ENCODE peak calls at places on chromosome 10, in four cellular contexts. M is HepG2, L is HCT116, X is K562. J is an unnamed sample.

GRCh38 chr10:14926061-14926470 is 27.8 kb downstream of the DCLRE1C start:
- DNase-seq in M (no peak), L (no peak), X (no peak), J (no peak)

GRCh38 chr10:74869635-74870034 is 43.2 kb downstream of the KAT6B start:
- DNase-seq in M (no peak), L (no peak), X (no peak), J (no peak)

GRCh38 chr10:71076473-71077142 is 135.8 kb upstream of the UNC5B start:
- DNase-seq in M (no peak), L (no peak), X (no peak), J (peak)

GRCh38 chr10:93034426-93034825 is 26.2 kb upstream of the CYP26C1 start:
- DNase-seq in M (no peak), L (no peak), X (no peak), J (no peak)

GRCh38 chr10:97153276-97153850 is 32.4 kb downstream of the SLIT1 start:
- DNase-seq in M (no peak), L (no peak), X (no peak), J (peak)

GRCh38 chr10:34506773-34507172 is 308.3 kb downstream of the PARD3 start:
- DNase-seq in M (no peak), L (no peak), X (no peak), J (no peak)

GRCh38 chr10:99775850-99776249 is 6.6 kb upstream of the ABCC2 start:
- DNase-seq in M (peak), L (peak), X (no peak), J (peak)

GRCh38 chr10:63641799-63642198 is 120.6 kb downstream of the REEP3 start:
- DNase-seq in M (no peak), L (no peak), X (no peak), J (no peak)

GRCh38 chr10:71080381-71081228 is 131.8 kb upstream of the UNC5B start:
- DNase-seq in M (no peak), L (no peak), X (no peak), J (no peak)

GRCh38 chr10:71795248-71795647 is 21.9 kb upstream of the VSIR start:
- DNase-seq in M (no peak), L (no peak), X (peak), J (no peak)

GRCh38 chr10:105691811-105692210 is 1050.7 kb downstream of the SORCS3 start:
- DNase-seq in M (no peak), L (peak), X (no peak), J (peak)

GRCh38 chr10:114680557-114681117 is 22.6 kb upstream of the ABLIM1 start:
- DNase-seq in M (no peak), L (no peak), X (no peak), J (no peak)

GRCh38 chr10:88800152-88801125 is 2.1 kb upstream of the LIPM start:
- DNase-seq in M (no peak), L (no peak), X (no peak), J (no peak)

GRCh38 chr10:11035318-11035920 is 17.7 kb downstream of the CELF2 start:
- DNase-seq in M (no peak), L (no peak), X (no peak), J (no peak)

GRCh38 chr10:30455816-30456215 is 21.8 kb downstream of the MAP3K8 start:
- DNase-seq in M (no peak), L (no peak), X (no peak), J (no peak)

GRCh38 chr10:132036153-132036886 is 29.4 kb upstream of the JAKMIP3 start:
- DNase-seq in M (no peak), L (no peak), X (no peak), J (peak)
- TF ChIP-seq ELF1 in M (no peak), L (no peak), X (no peak), J (no peak)

DNA sequence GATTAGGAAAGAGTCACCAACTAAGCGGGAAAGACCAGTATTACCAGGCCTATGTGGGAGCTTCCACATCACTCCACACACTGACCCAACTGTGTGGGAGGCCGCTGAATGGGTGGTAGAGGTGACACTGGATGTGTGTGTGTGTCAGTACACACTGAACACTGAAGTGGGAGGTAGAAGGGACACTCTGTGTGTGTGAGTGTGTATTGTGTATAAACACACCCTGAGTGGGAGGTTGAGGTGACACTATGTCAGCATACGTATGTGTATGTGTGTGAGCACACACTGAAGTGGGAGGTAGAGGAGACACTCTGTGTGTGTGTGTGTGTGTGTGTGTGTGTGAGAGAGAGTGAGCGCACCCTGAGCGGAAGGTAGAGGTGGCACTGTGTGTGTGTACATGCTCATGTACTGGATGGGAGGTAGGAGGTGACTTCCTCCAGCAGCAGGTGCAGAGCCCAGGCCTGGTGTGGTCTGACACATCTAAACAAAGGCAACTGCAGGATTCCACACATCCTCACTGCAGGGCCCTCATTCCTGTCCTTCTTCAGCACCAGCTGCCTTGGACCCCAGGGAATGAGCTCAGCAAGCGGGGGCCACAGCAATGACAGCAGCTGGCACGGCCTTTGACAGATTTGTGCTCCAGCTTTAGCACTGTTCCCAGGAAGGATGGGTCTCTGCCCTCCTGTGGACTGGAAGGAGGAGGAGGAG is 26.5 kb upstream of the RBM20 start:
- DNase-seq in M (no peak), L (no peak), X (no peak), J (no peak)
- TF ChIP-seq ELF1 in M (no peak), L (no peak), X (no peak), J (no peak)

GRCh38 chr10:121900443-121901174 is 27.2 kb downstream of the ATE1 start:
- DNase-seq in M (peak), L (peak), X (peak), J (peak)
- TF ChIP-seq ELF1 in M (no peak), L (no peak), X (no peak), J (no peak)

GRCh38 chr10:53601260-53601875 is 828.8 kb upstream of the MBL2 start:
- DNase-seq in M (peak), L (peak), X (peak), J (peak)

GRCh38 chr10:53598914-53599313 is 826.3 kb upstream of the MBL2 start:
- DNase-seq in M (no peak), L (no peak), X (no peak), J (no peak)

DNA sequence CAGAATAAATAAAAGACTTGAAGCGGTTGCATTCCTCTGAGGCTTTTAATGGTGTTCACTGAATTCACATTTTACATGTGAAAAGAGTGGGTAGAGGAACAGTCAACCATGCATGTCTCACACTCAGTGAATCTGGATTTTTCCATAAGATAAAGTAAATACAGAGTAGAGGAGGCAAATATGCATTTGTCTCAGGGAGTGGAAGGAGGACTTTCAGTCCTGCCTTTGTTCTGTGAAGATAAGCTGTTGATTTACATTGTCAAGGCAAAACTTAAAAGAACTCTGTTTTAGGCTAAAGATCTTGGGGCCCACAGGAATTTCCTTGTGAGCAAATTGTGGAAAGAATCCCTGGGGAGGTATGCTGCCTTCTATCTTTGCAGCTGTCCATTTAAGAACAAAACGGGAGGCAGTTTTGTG is 825.3 kb upstream of the MBL2 start:
- DNase-seq in M (no peak), L (no peak), X (no peak), J (no peak)
- TF ChIP-seq ELF1 in M (no peak), L (no peak), X (no peak), J (no peak)

GRCh38 chr10:130016095-130016494 is 52.0 kb upstream of the EBF3 start:
- DNase-seq in M (no peak), L (no peak), X (no peak), J (no peak)

GRCh38 chr10:130013938-130014733 is 50.1 kb upstream of the EBF3 start:
- DNase-seq in M (no peak), L (no peak), X (no peak), J (no peak)

GRCh38 chr10:130017010-130017630 is 53.0 kb upstream of the EBF3 start:
- DNase-seq in M (no peak), L (no peak), X (no peak), J (no peak)

GRCh38 chr10:130013263-130013937 is 49.3 kb upstream of the EBF3 start:
- DNase-seq in M (no peak), L (no peak), X (no peak), J (no peak)

GRCh38 chr10:130014734-130015695 is 50.9 kb upstream of the EBF3 start:
- DNase-seq in M (no peak), L (no peak), X (no peak), J (no peak)
- TF ChIP-seq ELF1 in M (no peak), L (no peak), X (no peak), J (no peak)

GRCh38 chr10:26412932-26413331 is 25.2 kb upstream of the APBB1IP start:
- DNase-seq in M (no peak), L (no peak), X (no peak), J (no peak)

GRCh38 chr10:26408858-26409494 is 29.2 kb upstream of the APBB1IP start:
- DNase-seq in M (no peak), L (no peak), X (no peak), J (no peak)

GRCh38 chr10:26413375-26413774 is 24.8 kb upstream of the APBB1IP start:
- DNase-seq in M (no peak), L (no peak), X (no peak), J (no peak)

GRCh38 chr10:26410356-26410755 is 27.8 kb upstream of the APBB1IP start:
- DNase-seq in M (no peak), L (no peak), X (no peak), J (no peak)

GRCh38 chr10:26407406-26407969 is 30.7 kb upstream of the APBB1IP start:
- DNase-seq in M (peak), L (no peak), X (no peak), J (no peak)
- TF ChIP-seq ELF1 in M (no peak), L (no peak), X (no peak), J (no peak)

GRCh38 chr10:47047127-47047504 is 135.9 kb downstream of the PTPN20 start:
- DNase-seq in M (no peak), L (no peak), X (no peak), J (no peak)

GRCh38 chr10:47045331-47045861 is 134.2 kb downstream of the PTPN20 start:
- DNase-seq in M (no peak), L (no peak), X (no peak), J (no peak)

GRCh38 chr10:47044741-47045140 is 133.5 kb downstream of the PTPN20 start:
- DNase-seq in M (no peak), L (no peak), X (no peak), J (peak)

GRCh38 chr10:47047577-47048532 is 136.6 kb downstream of the PTPN20 start:
- DNase-seq in M (peak), L (peak), X (peak), J (peak)

DNA sequence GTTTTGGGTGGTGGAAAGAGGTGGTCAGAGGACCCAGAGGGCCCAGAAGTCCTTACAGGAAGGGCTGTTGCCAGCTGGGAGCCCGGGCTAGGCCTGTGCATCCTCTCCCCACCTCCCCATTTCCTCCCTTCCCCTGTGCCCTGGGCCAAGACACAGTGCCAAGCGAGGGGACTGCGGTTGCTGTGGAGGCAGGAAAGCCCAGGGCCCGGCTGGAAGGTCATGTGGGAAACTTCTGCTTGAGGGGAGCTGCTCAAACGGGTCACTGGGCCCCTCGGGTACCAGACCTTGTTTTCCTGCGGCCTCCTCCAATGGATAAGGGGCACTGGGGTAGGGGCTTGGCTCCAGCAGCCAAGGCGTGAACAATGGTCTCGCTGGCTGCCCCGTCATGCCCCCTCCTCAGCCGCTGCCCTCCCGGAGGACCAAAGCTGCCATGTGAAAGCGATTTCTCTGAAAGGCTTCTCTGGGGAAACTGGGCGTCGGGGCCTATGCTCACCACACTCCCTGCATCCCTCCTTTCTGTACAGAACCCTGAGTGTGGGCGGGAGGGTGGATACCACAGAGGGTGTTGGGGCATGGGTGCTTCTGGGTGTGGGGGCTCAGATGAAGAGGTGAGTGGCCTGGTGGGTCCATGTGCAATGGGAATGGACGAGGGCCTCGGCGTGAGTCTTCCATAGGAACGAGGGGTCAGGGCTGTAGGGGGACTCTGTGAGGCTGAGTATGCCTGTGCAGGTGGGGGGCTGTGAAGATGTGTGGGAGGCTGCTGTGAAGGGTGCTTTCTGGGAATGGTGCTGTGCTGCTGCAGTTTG is 135.3 kb downstream of the PTPN20 start:
- DNase-seq in M (no peak), L (no peak), X (no peak), J (no peak)
- TF ChIP-seq ELF1 in M (no peak), L (no peak), X (no peak), J (no peak)

GRCh38 chr10:73655990-73656298 is at the start of gene SYNPO2L:
- DNase-seq in M (no peak), L (no peak), X (peak), J (no peak)
- TF ChIP-seq ELF1 in M (no peak), L (no peak), X (no peak), J (no peak)

GRCh38 chr10:78448994-78449418 is 415.3 kb downstream of the RPS24 start:
- DNase-seq in M (no peak), L (no peak), X (peak), J (no peak)

GRCh38 chr10:78448470-78448869 is 414.8 kb downstream of the RPS24 start:
- DNase-seq in M (no peak), L (no peak), X (no peak), J (no peak)

GRCh38 chr10:78450807-78451485 is 417.3 kb downstream of the RPS24 start:
- DNase-seq in M (no peak), L (no peak), X (no peak), J (no peak)

GRCh38 chr10:78451592-78451991 is 417.9 kb downstream of the RPS24 start:
- DNase-seq in M (no peak), L (no peak), X (no peak), J (no peak)

GRCh38 chr10:78450239-78450638 is 416.6 kb downstream of the RPS24 start:
- DNase-seq in M (no peak), L (no peak), X (no peak), J (no peak)
- TF ChIP-seq ELF1 in M (no peak), L (no peak), X (no peak), J (no peak)

J was measured in SK-N-SH.